ENCODE peak calls at places on chromosomes 2 and 18, in five cellular contexts. One of them, this sample, is unnamed.

GRCh38 chr2:149082781-149083180 is 44.3 kb downstream of the LYPD6B start:
- DNase-seq in K562: no peak
- DNase-seq in H1: no peak
- DNase-seq in HepG2: no peak
- DNase-seq in GM12878: no peak
- DNase-seq in this sample: no peak

GRCh38 chr18:13539050-13539449 is 187.3 kb downstream of the FAM210A start:
- DNase-seq in H1: no peak
- DNase-seq in HepG2: no peak
- DNase-seq in K562: no peak
- DNase-seq in GM12878: no peak
- DNase-seq in this sample: no peak

GRCh38 chr18:13381907-13382682 is 163.5 kb downstream of the LDLRAD4 start:
- DNase-seq in HepG2: no peak
- DNase-seq in K562: no peak
- DNase-seq in GM12878: no peak
- DNase-seq in H1: no peak
- DNase-seq in this sample: no peak

GRCh38 chr2:94871226-94872087 is at the start of gene TEKT4:
- DNase-seq in K562: no peak
- DNase-seq in GM12878: no peak
- DNase-seq in H1: no peak
- DNase-seq in HepG2: no peak
- DNase-seq in this sample: no peak

GRCh38 chr2:127593228-127594115 is 52.5 kb upstream of the GPR17 start:
- DNase-seq in K562: no peak
- DNase-seq in HepG2: no peak
- DNase-seq in H1: no peak
- DNase-seq in GM12878: no peak
- DNase-seq in this sample: no peak

GRCh38 chr2:229342376-229342775 is 71.3 kb upstream of the PID1 start:
- DNase-seq in HepG2: peak
- DNase-seq in GM12878: no peak
- DNase-seq in K562: peak
- DNase-seq in H1: peak
- DNase-seq in this sample: peak

GRCh38 chr2:191899442-191899841 is 52.6 kb upstream of the CAVIN2 start:
- DNase-seq in H1: no peak
- DNase-seq in HepG2: no peak
- DNase-seq in K562: no peak
- DNase-seq in GM12878: no peak
- DNase-seq in this sample: no peak

GRCh38 chr2:30694286-30695055 is 112.8 kb downstream of the CAPN13 start:
- DNase-seq in GM12878: no peak
- DNase-seq in K562: no peak
- DNase-seq in HepG2: no peak
- DNase-seq in H1: no peak
- DNase-seq in this sample: no peak

GRCh38 chr18:59871711-59872362 is 28.0 kb upstream of the PMAIP1 start:
- DNase-seq in K562: no peak
- DNase-seq in H1: no peak
- DNase-seq in HepG2: no peak
- DNase-seq in GM12878: no peak
- DNase-seq in this sample: no peak

GRCh38 chr2:53021285-53021684 is 746.3 kb upstream of the CHAC2 start:
- DNase-seq in HepG2: no peak
- DNase-seq in H1: no peak
- DNase-seq in K562: no peak
- DNase-seq in GM12878: no peak
- DNase-seq in this sample: no peak

GRCh38 chr2:170843656-170844055 is 27.0 kb downstream of the GAD1 start:
- DNase-seq in H1: no peak
- DNase-seq in K562: no peak
- DNase-seq in GM12878: no peak
- DNase-seq in HepG2: no peak
- DNase-seq in this sample: peak

GRCh38 chr18:76709659-76710645 is 112.4 kb upstream of the ZNF236 start:
- DNase-seq in HepG2: peak
- DNase-seq in H1: peak
- DNase-seq in GM12878: peak
- DNase-seq in K562: peak
- DNase-seq in this sample: peak

GRCh38 chr2:118481336-118481735 is 366.1 kb downstream of the EN1 start:
- DNase-seq in H1: no peak
- DNase-seq in GM12878: no peak
- DNase-seq in HepG2: no peak
- DNase-seq in K562: no peak
- DNase-seq in this sample: no peak

GRCh38 chr18:28837100-28837499 is 660.2 kb upstream of the CDH2 start:
- DNase-seq in H1: no peak
- DNase-seq in K562: no peak
- DNase-seq in HepG2: no peak
- DNase-seq in GM12878: no peak
- DNase-seq in this sample: no peak

GRCh38 chr18:27602092-27602491 is 417.0 kb upstream of the CHST9 start:
- DNase-seq in K562: no peak
- DNase-seq in H1: no peak
- DNase-seq in GM12878: no peak
- DNase-seq in HepG2: no peak
- DNase-seq in this sample: no peak

GRCh38 chr18:55265916-55266488 is 306.7 kb upstream of the CCDC68 start:
- DNase-seq in H1: no peak
- DNase-seq in K562: no peak
- DNase-seq in GM12878: peak
- DNase-seq in HepG2: no peak
- DNase-seq in this sample: no peak

GRCh38 chr2:85511008-85511895 is 27.7 kb upstream of the MAT2A start:
- DNase-seq in HepG2: no peak
- DNase-seq in K562: no peak
- DNase-seq in H1: no peak
- DNase-seq in GM12878: no peak
- DNase-seq in this sample: no peak

GRCh38 chr2:69770193-69770702 is 28.3 kb downstream of the ANXA4 start:
- DNase-seq in HepG2: peak
- DNase-seq in GM12878: no peak
- DNase-seq in H1: no peak
- DNase-seq in K562: peak
- DNase-seq in this sample: peak

GRCh38 chr2:54609241-54609640 is 114.2 kb upstream of the EML6 start:
- DNase-seq in GM12878: no peak
- DNase-seq in H1: no peak
- DNase-seq in HepG2: no peak
- DNase-seq in K562: no peak
- DNase-seq in this sample: no peak

GRCh38 chr2:62101886-62102285 is 94.0 kb upstream of the B3GNT2 start:
- DNase-seq in HepG2: no peak
- DNase-seq in H1: no peak
- DNase-seq in K562: no peak
- DNase-seq in GM12878: no peak
- DNase-seq in this sample: no peak

DNA sequence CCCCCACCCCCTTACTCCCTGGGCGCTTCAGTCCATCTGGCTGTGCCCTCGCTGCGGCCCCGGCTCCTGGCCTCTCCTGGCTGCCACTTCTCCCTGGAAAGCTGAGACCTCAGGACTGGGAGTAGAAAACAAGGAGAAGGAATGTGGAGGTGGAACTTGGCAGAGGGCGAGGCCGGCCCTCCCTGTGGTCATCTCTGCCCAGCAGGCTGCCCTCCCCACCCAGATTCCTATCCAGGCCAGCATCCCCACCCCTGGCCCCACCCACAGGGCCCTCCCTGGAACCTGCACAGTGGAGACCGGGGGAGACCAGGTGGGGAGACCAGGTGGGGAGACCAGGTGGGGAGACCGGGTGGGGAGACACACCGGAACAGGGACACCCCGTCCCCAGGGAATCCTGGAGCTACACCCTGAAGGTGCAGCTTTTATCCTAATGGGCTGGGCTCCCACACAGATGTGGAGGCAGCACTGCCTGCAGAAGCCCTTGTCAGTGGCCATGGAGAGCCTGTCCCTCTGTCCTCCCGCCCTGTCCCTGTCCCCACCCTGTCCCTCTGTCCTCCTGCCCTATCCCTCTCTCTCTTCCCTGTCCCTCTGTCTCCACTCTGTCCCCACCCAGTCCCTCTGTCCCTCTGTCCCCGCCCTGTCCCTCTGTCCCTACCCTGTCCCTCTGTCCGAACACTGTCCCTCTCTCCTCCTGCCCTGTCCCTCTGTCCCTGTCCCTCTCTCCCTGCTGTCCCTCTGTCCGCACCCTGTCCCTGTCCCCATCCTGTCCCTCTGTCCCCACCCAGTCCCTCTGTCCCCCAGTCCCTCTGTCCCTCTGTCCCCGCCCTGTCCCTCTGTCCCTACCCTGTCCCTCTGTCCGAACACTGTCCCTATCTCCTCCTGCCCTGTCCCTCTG is 157.1 kb downstream of the PXDN start:
- DNase-seq in GM12878: no peak
- DNase-seq in H1: no peak
- DNase-seq in K562: no peak
- DNase-seq in HepG2: no peak
- DNase-seq in this sample: no peak
- TF ChIP-seq SRF in GM12878: no peak
- TF ChIP-seq SRF in H1: no peak
- TF ChIP-seq SRF in K562: no peak
- TF ChIP-seq SRF in HepG2: no peak
- TF ChIP-seq SRF in this sample: no peak

GRCh38 chr2:75100691-75101236 is 98.6 kb downstream of the TACR1 start:
- DNase-seq in GM12878: no peak
- DNase-seq in HepG2: no peak
- DNase-seq in H1: no peak
- DNase-seq in K562: no peak
- DNase-seq in this sample: no peak
- TF ChIP-seq SRF in GM12878: no peak
- TF ChIP-seq SRF in HepG2: no peak
- TF ChIP-seq SRF in H1: no peak
- TF ChIP-seq SRF in K562: no peak
- TF ChIP-seq SRF in this sample: no peak

DNA sequence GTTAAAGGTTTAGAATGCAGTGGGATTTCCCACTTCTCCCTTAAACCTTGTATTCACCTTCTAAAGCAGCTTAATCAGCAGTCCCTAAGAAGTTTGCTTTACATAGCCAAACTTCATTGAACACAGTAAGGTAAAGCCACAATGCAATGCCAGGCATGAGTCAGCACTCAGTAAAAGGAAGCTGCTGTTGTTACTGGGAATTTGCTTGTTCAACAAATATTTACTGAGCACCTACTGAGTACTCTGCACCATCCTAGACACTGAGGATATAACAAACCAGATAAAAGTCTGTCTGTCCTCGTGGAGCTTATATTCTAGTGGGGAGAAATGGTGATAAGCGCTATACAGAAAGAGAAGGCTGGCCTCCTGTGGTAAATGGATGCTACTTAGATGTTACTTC is 162.7 kb downstream of the PKP4 start:
- DNase-seq in GM12878: no peak
- DNase-seq in K562: no peak
- DNase-seq in HepG2: peak
- DNase-seq in H1: no peak
- DNase-seq in this sample: no peak
- TF ChIP-seq SRF in GM12878: no peak
- TF ChIP-seq SRF in K562: no peak
- TF ChIP-seq SRF in HepG2: no peak
- TF ChIP-seq SRF in H1: no peak
- TF ChIP-seq SRF in this sample: no peak

GRCh38 chr18:78510636-78511035 is 469.0 kb upstream of the SALL3 start:
- DNase-seq in GM12878: no peak
- DNase-seq in K562: no peak
- DNase-seq in HepG2: no peak
- DNase-seq in H1: no peak
- DNase-seq in this sample: no peak

GRCh38 chr18:78501251-78501650 is 478.4 kb upstream of the SALL3 start:
- DNase-seq in GM12878: no peak
- DNase-seq in HepG2: no peak
- DNase-seq in H1: no peak
- DNase-seq in K562: no peak
- DNase-seq in this sample: no peak

GRCh38 chr18:78507217-78507616 is 472.4 kb upstream of the SALL3 start:
- DNase-seq in K562: no peak
- DNase-seq in HepG2: no peak
- DNase-seq in GM12878: no peak
- DNase-seq in H1: no peak
- DNase-seq in this sample: no peak

GRCh38 chr18:78503129-78503528 is 476.5 kb upstream of the SALL3 start:
- DNase-seq in GM12878: no peak
- DNase-seq in HepG2: no peak
- DNase-seq in K562: no peak
- DNase-seq in H1: no peak
- DNase-seq in this sample: no peak

DNA sequence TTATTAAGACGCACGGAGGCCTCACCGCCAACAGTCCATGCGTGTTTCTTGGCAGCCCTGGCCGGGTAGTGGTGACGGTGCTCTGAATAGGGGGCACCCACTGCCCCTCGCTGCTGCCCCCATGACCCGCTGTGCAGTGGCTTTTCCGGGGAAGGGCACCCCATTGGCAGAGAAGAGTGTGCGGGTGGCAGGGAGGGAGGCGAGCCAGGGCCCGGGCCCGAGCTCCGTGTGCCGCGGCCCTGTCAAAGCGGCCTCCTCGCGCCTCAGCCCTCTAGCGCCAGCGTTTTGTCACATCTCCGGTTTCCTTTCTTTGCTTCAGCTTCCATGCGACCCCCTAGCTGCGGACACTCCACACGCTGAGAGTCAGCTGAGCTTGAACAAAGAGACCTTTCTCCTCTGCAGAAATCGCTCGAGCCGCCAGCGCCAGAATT is 473.6 kb upstream of the SALL3 start:
- DNase-seq in GM12878: no peak
- DNase-seq in H1: peak
- DNase-seq in K562: no peak
- DNase-seq in HepG2: peak
- DNase-seq in this sample: no peak
- TF ChIP-seq SRF in GM12878: no peak
- TF ChIP-seq SRF in H1: no peak
- TF ChIP-seq SRF in K562: no peak
- TF ChIP-seq SRF in HepG2: no peak
- TF ChIP-seq SRF in this sample: no peak

GRCh38 chr18:73408434-73408833 is 540.6 kb upstream of the NETO1 start:
- DNase-seq in GM12878: no peak
- DNase-seq in K562: no peak
- DNase-seq in HepG2: no peak
- DNase-seq in H1: peak
- DNase-seq in this sample: no peak
- TF ChIP-seq SRF in GM12878: no peak
- TF ChIP-seq SRF in K562: no peak
- TF ChIP-seq SRF in HepG2: no peak
- TF ChIP-seq SRF in H1: no peak
- TF ChIP-seq SRF in this sample: no peak

DNA sequence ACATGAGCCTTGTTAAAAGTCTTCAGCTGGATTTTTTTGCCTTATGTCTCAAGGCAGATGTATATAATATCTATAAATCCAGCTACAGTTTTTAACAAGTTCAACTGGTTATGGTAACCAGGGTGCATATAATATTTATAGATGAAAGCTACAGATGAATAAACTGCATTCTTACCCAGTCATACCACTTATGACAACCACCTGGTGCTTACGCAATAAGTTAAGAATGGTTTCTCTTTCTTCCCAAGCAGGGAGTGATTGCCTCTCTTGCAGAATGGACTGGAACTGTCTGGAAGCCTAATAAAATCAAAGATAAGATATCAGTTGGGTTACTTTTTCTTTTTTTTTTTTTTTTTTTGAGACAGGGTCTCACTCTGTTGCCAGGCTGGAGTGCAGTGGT is 19.6 kb downstream of the DHX57 start:
- DNase-seq in H1: no peak
- DNase-seq in GM12878: no peak
- DNase-seq in K562: no peak
- DNase-seq in HepG2: no peak
- DNase-seq in this sample: no peak
- TF ChIP-seq SRF in H1: no peak
- TF ChIP-seq SRF in GM12878: no peak
- TF ChIP-seq SRF in K562: no peak
- TF ChIP-seq SRF in HepG2: no peak
- TF ChIP-seq SRF in this sample: no peak

This sample was measured in HCT116.